ENCODE peak calls at places on chromosomes 2 and 18, in eight cellular contexts. One of them, this sample, is unnamed.

GRCh38 chr2:2331905-2332280 is 818 bp upstream of the MYT1L start:
- DNase-seq in NCI-H1417: peak; percentile 96
- DNase-seq in head of caudate nucleus: peak; percentile 71
- DNase-seq in stimulated activated CD4-positive, alpha-beta T cell treated with anti-CD3 and anti-CD28 coated beads, Interleukin-15, amount 100 ng/mL, for 1 hour: no peak
- DNase-seq in psoas muscle: no peak
- DNase-seq in H1: peak; percentile 63
- DNase-seq in GM04504: no peak
- DNase-seq in aorta: no peak
- DNase-seq in this sample: no peak

GRCh38 chr2:85435986-85436835 is 17.7 kb downstream of the SH2D6 start:
- DNase-seq in NCI-H1417: no peak
- DNase-seq in head of caudate nucleus: no peak
- DNase-seq in stimulated activated CD4-positive, alpha-beta T cell treated with anti-CD3 and anti-CD28 coated beads, Interleukin-15, amount 100 ng/mL, for 1 hour: no peak
- DNase-seq in psoas muscle: no peak
- DNase-seq in H1: no peak
- DNase-seq in GM04504: no peak
- DNase-seq in aorta: no peak
- DNase-seq in this sample: no peak

GRCh38 chr2:66561645-66562336 is 126.9 kb downstream of the MEIS1 start:
- DNase-seq in NCI-H1417: peak; percentile 50
- DNase-seq in head of caudate nucleus: no peak
- DNase-seq in stimulated activated CD4-positive, alpha-beta T cell treated with anti-CD3 and anti-CD28 coated beads, Interleukin-15, amount 100 ng/mL, for 1 hour: no peak
- DNase-seq in psoas muscle: no peak
- DNase-seq in H1: no peak
- DNase-seq in GM04504: no peak
- DNase-seq in aorta: no peak
- DNase-seq in this sample: no peak

GRCh38 chr2:96533292-96534073 is 3.1 kb upstream of the ARID5A start:
- DNase-seq in NCI-H1417: no peak
- DNase-seq in head of caudate nucleus: no peak
- DNase-seq in stimulated activated CD4-positive, alpha-beta T cell treated with anti-CD3 and anti-CD28 coated beads, Interleukin-15, amount 100 ng/mL, for 1 hour: no peak
- DNase-seq in psoas muscle: peak; percentile 93
- DNase-seq in H1: no peak
- DNase-seq in GM04504: peak; percentile 88
- DNase-seq in aorta: peak; percentile 95
- DNase-seq in this sample: peak; percentile 81

GRCh38 chr2:168338292-168338691 is 90.9 kb upstream of the STK39 start:
- DNase-seq in NCI-H1417: no peak
- DNase-seq in head of caudate nucleus: no peak
- DNase-seq in stimulated activated CD4-positive, alpha-beta T cell treated with anti-CD3 and anti-CD28 coated beads, Interleukin-15, amount 100 ng/mL, for 1 hour: no peak
- DNase-seq in psoas muscle: no peak
- DNase-seq in H1: no peak
- DNase-seq in GM04504: no peak
- DNase-seq in aorta: no peak
- DNase-seq in this sample: no peak

GRCh38 chr18:36469471-36469870 is 172.0 kb downstream of the FHOD3 start:
- DNase-seq in NCI-H1417: peak; percentile 37
- DNase-seq in head of caudate nucleus: no peak
- DNase-seq in stimulated activated CD4-positive, alpha-beta T cell treated with anti-CD3 and anti-CD28 coated beads, Interleukin-15, amount 100 ng/mL, for 1 hour: no peak
- DNase-seq in psoas muscle: no peak
- DNase-seq in H1: no peak
- DNase-seq in GM04504: no peak
- DNase-seq in aorta: no peak
- DNase-seq in this sample: no peak

GRCh38 chr2:133314761-133315160 is 253.5 kb downstream of the NCKAP5 start:
- DNase-seq in NCI-H1417: no peak
- DNase-seq in head of caudate nucleus: no peak
- DNase-seq in stimulated activated CD4-positive, alpha-beta T cell treated with anti-CD3 and anti-CD28 coated beads, Interleukin-15, amount 100 ng/mL, for 1 hour: no peak
- DNase-seq in psoas muscle: no peak
- DNase-seq in H1: no peak
- DNase-seq in GM04504: no peak
- DNase-seq in aorta: no peak
- DNase-seq in this sample: no peak

GRCh38 chr2:128537646-128538045 is 219.0 kb upstream of the HS6ST1 start:
- DNase-seq in NCI-H1417: no peak
- DNase-seq in head of caudate nucleus: no peak
- DNase-seq in stimulated activated CD4-positive, alpha-beta T cell treated with anti-CD3 and anti-CD28 coated beads, Interleukin-15, amount 100 ng/mL, for 1 hour: no peak
- DNase-seq in psoas muscle: no peak
- DNase-seq in H1: no peak
- DNase-seq in GM04504: no peak
- DNase-seq in aorta: no peak
- DNase-seq in this sample: no peak

GRCh38 chr2:41735446-41735845 is 312.4 kb upstream of the PKDCC start:
- DNase-seq in NCI-H1417: no peak
- DNase-seq in head of caudate nucleus: no peak
- DNase-seq in stimulated activated CD4-positive, alpha-beta T cell treated with anti-CD3 and anti-CD28 coated beads, Interleukin-15, amount 100 ng/mL, for 1 hour: no peak
- DNase-seq in psoas muscle: no peak
- DNase-seq in H1: no peak
- DNase-seq in GM04504: no peak
- DNase-seq in aorta: no peak
- DNase-seq in this sample: no peak

GRCh38 chr18:38619129-38619528 is 1053.5 kb upstream of the CELF4 start:
- DNase-seq in NCI-H1417: no peak
- DNase-seq in head of caudate nucleus: no peak
- DNase-seq in stimulated activated CD4-positive, alpha-beta T cell treated with anti-CD3 and anti-CD28 coated beads, Interleukin-15, amount 100 ng/mL, for 1 hour: no peak
- DNase-seq in psoas muscle: no peak
- DNase-seq in H1: no peak
- DNase-seq in GM04504: no peak
- DNase-seq in aorta: no peak
- DNase-seq in this sample: no peak

GRCh38 chr2:71889991-71890684 is 257.5 kb downstream of the CYP26B1 start:
- DNase-seq in NCI-H1417: no peak
- DNase-seq in head of caudate nucleus: no peak
- DNase-seq in stimulated activated CD4-positive, alpha-beta T cell treated with anti-CD3 and anti-CD28 coated beads, Interleukin-15, amount 100 ng/mL, for 1 hour: no peak
- DNase-seq in psoas muscle: no peak
- DNase-seq in H1: no peak
- DNase-seq in GM04504: peak; percentile 98
- DNase-seq in aorta: no peak
- DNase-seq in this sample: peak; percentile 35

GRCh38 chr2:102005989-102006885 is 14.5 kb downstream of the IL1R2 start:
- DNase-seq in NCI-H1417: peak; percentile 19
- DNase-seq in head of caudate nucleus: peak; percentile 49
- DNase-seq in stimulated activated CD4-positive, alpha-beta T cell treated with anti-CD3 and anti-CD28 coated beads, Interleukin-15, amount 100 ng/mL, for 1 hour: no peak
- DNase-seq in psoas muscle: no peak
- DNase-seq in H1: peak; percentile 67
- DNase-seq in GM04504: no peak
- DNase-seq in aorta: no peak
- DNase-seq in this sample: no peak

This sample was measured in tibial nerve.